ENCODE peak calls at places on chromosomes 6 and 20, in nine cellular contexts. One of them, this sample, is unnamed.
A peak's percentile ranks its signal among the peaks of the same experiment; 100 is the strongest.

GRCh38 chr6:22036267-22036666 is 260.6 kb downstream of the PRL start:
- DNase-seq in GM23338: peak; percentile 81
- DNase-seq in adrenal gland: no peak
- DNase-seq in heart left ventricle: no peak
- DNase-seq in sigmoid colon: no peak
- DNase-seq in psoas muscle: no peak
- DNase-seq in vagina: no peak
- DNase-seq in CD8-positive, alpha-beta T cell: no peak
- DNase-seq in cardiac muscle cell: peak; percentile 6
- DNase-seq in this sample: no peak

GRCh38 chr6:56155634-56156141 is 91.7 kb downstream of the COL21A1 start:
- DNase-seq in sigmoid colon: no peak
- DNase-seq in psoas muscle: no peak
- DNase-seq in adrenal gland: no peak
- DNase-seq in GM23338: no peak
- DNase-seq in cardiac muscle cell: no peak
- DNase-seq in CD8-positive, alpha-beta T cell: no peak
- DNase-seq in heart left ventricle: no peak
- DNase-seq in vagina: no peak
- DNase-seq in this sample: no peak

GRCh38 chr20:23544133-23544532 is 24.2 kb downstream of the CST9L start:
- DNase-seq in cardiac muscle cell: no peak
- DNase-seq in sigmoid colon: no peak
- DNase-seq in psoas muscle: no peak
- DNase-seq in vagina: no peak
- DNase-seq in adrenal gland: no peak
- DNase-seq in CD8-positive, alpha-beta T cell: no peak
- DNase-seq in heart left ventricle: no peak
- DNase-seq in GM23338: no peak
- DNase-seq in this sample: no peak

GRCh38 chr6:153852481-153852880 is 186.6 kb upstream of the OPRM1 start:
- DNase-seq in heart left ventricle: no peak
- DNase-seq in adrenal gland: no peak
- DNase-seq in CD8-positive, alpha-beta T cell: no peak
- DNase-seq in sigmoid colon: no peak
- DNase-seq in vagina: no peak
- DNase-seq in cardiac muscle cell: peak; percentile 21
- DNase-seq in psoas muscle: no peak
- DNase-seq in GM23338: no peak
- DNase-seq in this sample: no peak

GRCh38 chr6:21615504-21615903 is 22.0 kb downstream of the SOX4 start:
- DNase-seq in adrenal gland: no peak
- DNase-seq in GM23338: no peak
- DNase-seq in heart left ventricle: no peak
- DNase-seq in vagina: no peak
- DNase-seq in cardiac muscle cell: peak; percentile 30
- DNase-seq in psoas muscle: no peak
- DNase-seq in sigmoid colon: no peak
- DNase-seq in CD8-positive, alpha-beta T cell: no peak
- DNase-seq in this sample: no peak

GRCh38 chr20:13554706-13555105 is 84.0 kb downstream of the TASP1 start:
- DNase-seq in GM23338: no peak
- DNase-seq in adrenal gland: no peak
- DNase-seq in vagina: no peak
- DNase-seq in sigmoid colon: no peak
- DNase-seq in psoas muscle: no peak
- DNase-seq in heart left ventricle: no peak
- DNase-seq in CD8-positive, alpha-beta T cell: no peak
- DNase-seq in cardiac muscle cell: peak; percentile 10
- DNase-seq in this sample: no peak

GRCh38 chr6:22110042-22110441 is 186.8 kb downstream of the PRL start:
- DNase-seq in GM23338: no peak
- DNase-seq in sigmoid colon: no peak
- DNase-seq in heart left ventricle: no peak
- DNase-seq in adrenal gland: no peak
- DNase-seq in cardiac muscle cell: peak; percentile 6
- DNase-seq in psoas muscle: no peak
- DNase-seq in vagina: no peak
- DNase-seq in CD8-positive, alpha-beta T cell: no peak
- DNase-seq in this sample: no peak

GRCh38 chr6:57267586-57268293 is 45.6 kb upstream of the RAB23 start:
- DNase-seq in adrenal gland: no peak
- DNase-seq in psoas muscle: no peak
- DNase-seq in GM23338: peak; percentile 81
- DNase-seq in heart left ventricle: peak; percentile 33
- DNase-seq in CD8-positive, alpha-beta T cell: peak; percentile 40
- DNase-seq in cardiac muscle cell: peak; percentile 97
- DNase-seq in sigmoid colon: peak; percentile 70
- DNase-seq in vagina: no peak
- DNase-seq in this sample: no peak

GRCh38 chr20:32559753-32560380 is 25.3 kb downstream of the NOL4L start:
- DNase-seq in cardiac muscle cell: no peak
- DNase-seq in psoas muscle: no peak
- DNase-seq in sigmoid colon: no peak
- DNase-seq in CD8-positive, alpha-beta T cell: no peak
- DNase-seq in GM23338: no peak
- DNase-seq in heart left ventricle: no peak
- DNase-seq in adrenal gland: no peak
- DNase-seq in vagina: no peak
- DNase-seq in this sample: no peak

GRCh38 chr6:37513576-37513975 is 13.9 kb upstream of the CCDC167 start:
- DNase-seq in cardiac muscle cell: no peak
- DNase-seq in CD8-positive, alpha-beta T cell: no peak
- DNase-seq in heart left ventricle: no peak
- DNase-seq in GM23338: no peak
- DNase-seq in vagina: no peak
- DNase-seq in psoas muscle: no peak
- DNase-seq in adrenal gland: no peak
- DNase-seq in sigmoid colon: no peak
- DNase-seq in this sample: no peak
- H3K4me1 ChIP-seq in cardiac muscle cell: peaks cover 7% of the 10 kb centered on the region
- H3K4me1 ChIP-seq in CD8-positive, alpha-beta T cell: peaks cover 72% of the 10 kb centered on the region
- H3K4me1 ChIP-seq in heart left ventricle: no peaks in the 10 kb centered on the region
- H3K4me1 ChIP-seq in GM23338: peaks cover 55% of the 10 kb centered on the region
- H3K4me1 ChIP-seq in vagina: peaks cover 21% of the 10 kb centered on the region
- H3K4me1 ChIP-seq in psoas muscle: no peaks in the 10 kb centered on the region
- H3K4me1 ChIP-seq in adrenal gland: peaks cover 9% of the 10 kb centered on the region
- H3K4me1 ChIP-seq in sigmoid colon: peaks cover 13% of the 10 kb centered on the region
- H3K4me1 ChIP-seq in this sample: peaks cover 4% of the 10 kb centered on the region

DNA sequence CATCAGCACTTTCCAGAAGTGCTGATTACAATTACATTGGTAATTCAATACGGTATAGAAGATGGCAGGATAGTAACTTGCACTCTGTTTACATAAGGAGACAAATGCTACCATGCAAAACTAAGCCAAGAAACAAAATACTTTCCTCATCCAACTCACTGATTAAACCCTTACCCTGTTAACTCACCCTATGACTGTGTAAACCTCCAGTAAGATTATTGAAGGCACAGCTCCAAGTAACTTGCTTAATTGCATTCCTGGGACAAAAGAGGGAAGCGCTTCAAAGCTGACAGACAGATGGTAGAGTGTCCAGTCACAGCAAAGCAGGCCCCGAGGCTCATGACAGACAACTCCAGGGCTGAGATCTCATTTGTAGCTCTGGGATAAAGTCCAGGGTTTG is 6.9 kb upstream of the KIF16B start:
- DNase-seq in vagina: no peak
- DNase-seq in cardiac muscle cell: peak; percentile 91
- DNase-seq in adrenal gland: no peak
- DNase-seq in GM23338: no peak
- DNase-seq in heart left ventricle: peak; percentile 36
- DNase-seq in CD8-positive, alpha-beta T cell: no peak
- DNase-seq in sigmoid colon: no peak
- DNase-seq in psoas muscle: no peak
- DNase-seq in this sample: no peak
- H3K27ac ChIP-seq in vagina: no peak overlapping the region
- H3K27ac ChIP-seq in cardiac muscle cell: no peak overlapping the region
- H3K27ac ChIP-seq in adrenal gland: no peak overlapping the region
- H3K27ac ChIP-seq in GM23338: no peak overlapping the region
- H3K27ac ChIP-seq in heart left ventricle: no peak overlapping the region
- H3K27ac ChIP-seq in CD8-positive, alpha-beta T cell: no peak overlapping the region
- H3K27ac ChIP-seq in sigmoid colon: peak overlapping the region; percentile 37
- H3K27ac ChIP-seq in psoas muscle: peak overlapping the region; percentile 62
- H3K27ac ChIP-seq in this sample: no peak overlapping the region

GRCh38 chr6:8549381-8549780 is 114.0 kb upstream of the SLC35B3 start:
- DNase-seq in psoas muscle: no peak
- DNase-seq in GM23338: no peak
- DNase-seq in adrenal gland: no peak
- DNase-seq in CD8-positive, alpha-beta T cell: no peak
- DNase-seq in heart left ventricle: no peak
- DNase-seq in sigmoid colon: no peak
- DNase-seq in cardiac muscle cell: no peak
- DNase-seq in vagina: no peak
- DNase-seq in this sample: no peak
- H3K4me1 ChIP-seq in psoas muscle: no peaks in the 10 kb centered on the region
- H3K4me1 ChIP-seq in GM23338: peaks cover 4% of the 10 kb centered on the region
- H3K4me1 ChIP-seq in adrenal gland: no peaks in the 10 kb centered on the region
- H3K4me1 ChIP-seq in CD8-positive, alpha-beta T cell: no peaks in the 10 kb centered on the region
- H3K4me1 ChIP-seq in heart left ventricle: no peaks in the 10 kb centered on the region
- H3K4me1 ChIP-seq in sigmoid colon: no peaks in the 10 kb centered on the region
- H3K4me1 ChIP-seq in cardiac muscle cell: no peaks in the 10 kb centered on the region
- H3K4me1 ChIP-seq in vagina: no peaks in the 10 kb centered on the region
- H3K4me1 ChIP-seq in this sample: no peaks in the 10 kb centered on the region

GRCh38 chr6:18266524-18266908 is 2.2 kb upstream of the DEK start:
- DNase-seq in CD8-positive, alpha-beta T cell: no peak
- DNase-seq in sigmoid colon: no peak
- DNase-seq in psoas muscle: no peak
- DNase-seq in cardiac muscle cell: no peak
- DNase-seq in GM23338: no peak
- DNase-seq in adrenal gland: no peak
- DNase-seq in vagina: no peak
- DNase-seq in heart left ventricle: no peak
- DNase-seq in this sample: no peak

GRCh38 chr6:18269717-18270116 is 5.4 kb upstream of the DEK start:
- DNase-seq in heart left ventricle: no peak
- DNase-seq in psoas muscle: no peak
- DNase-seq in adrenal gland: no peak
- DNase-seq in vagina: no peak
- DNase-seq in GM23338: no peak
- DNase-seq in cardiac muscle cell: no peak
- DNase-seq in sigmoid colon: no peak
- DNase-seq in CD8-positive, alpha-beta T cell: no peak
- DNase-seq in this sample: no peak

GRCh38 chr6:18265787-18266523 is 1.6 kb upstream of the DEK start:
- DNase-seq in CD8-positive, alpha-beta T cell: no peak
- DNase-seq in heart left ventricle: no peak
- DNase-seq in adrenal gland: no peak
- DNase-seq in sigmoid colon: no peak
- DNase-seq in vagina: no peak
- DNase-seq in cardiac muscle cell: no peak
- DNase-seq in psoas muscle: no peak
- DNase-seq in GM23338: no peak
- DNase-seq in this sample: no peak

GRCh38 chr6:18270216-18270615 is 5.9 kb upstream of the DEK start:
- DNase-seq in psoas muscle: no peak
- DNase-seq in adrenal gland: no peak
- DNase-seq in cardiac muscle cell: no peak
- DNase-seq in sigmoid colon: no peak
- DNase-seq in CD8-positive, alpha-beta T cell: no peak
- DNase-seq in heart left ventricle: no peak
- DNase-seq in GM23338: no peak
- DNase-seq in vagina: no peak
- DNase-seq in this sample: no peak

DNA sequence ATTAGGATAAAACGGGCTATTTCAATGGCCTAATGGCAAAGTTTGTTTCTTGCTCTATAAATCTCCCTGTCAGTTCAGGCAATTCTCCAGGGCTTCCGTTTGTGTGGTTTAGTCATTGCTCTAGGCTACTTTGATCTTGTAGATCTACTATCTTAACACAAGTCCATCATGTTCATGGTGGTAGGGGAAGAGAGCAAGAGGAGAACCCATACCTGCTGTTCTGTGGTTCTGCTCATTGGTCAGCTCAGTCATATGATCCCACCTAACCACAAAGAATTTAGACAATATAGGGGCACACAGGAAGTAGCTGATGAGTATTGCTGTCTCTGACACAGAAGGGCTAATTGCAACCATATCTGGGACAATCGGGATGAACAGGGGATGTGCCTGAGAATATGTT is 4.9 kb upstream of the DEK start:
- DNase-seq in GM23338: no peak
- DNase-seq in CD8-positive, alpha-beta T cell: no peak
- DNase-seq in psoas muscle: no peak
- DNase-seq in vagina: no peak
- DNase-seq in heart left ventricle: no peak
- DNase-seq in adrenal gland: peak; percentile 46
- DNase-seq in sigmoid colon: no peak
- DNase-seq in cardiac muscle cell: peak; percentile 4
- DNase-seq in this sample: no peak
- H3K27ac ChIP-seq in GM23338: no peak overlapping the region
- H3K27ac ChIP-seq in CD8-positive, alpha-beta T cell: no peak overlapping the region
- H3K27ac ChIP-seq in psoas muscle: peak overlapping the region; percentile 21
- H3K27ac ChIP-seq in vagina: no peak overlapping the region
- H3K27ac ChIP-seq in heart left ventricle: no peak overlapping the region
- H3K27ac ChIP-seq in adrenal gland: no peak overlapping the region
- H3K27ac ChIP-seq in sigmoid colon: no peak overlapping the region
- H3K27ac ChIP-seq in cardiac muscle cell: no peak overlapping the region
- H3K27ac ChIP-seq in this sample: no peak overlapping the region

DNA sequence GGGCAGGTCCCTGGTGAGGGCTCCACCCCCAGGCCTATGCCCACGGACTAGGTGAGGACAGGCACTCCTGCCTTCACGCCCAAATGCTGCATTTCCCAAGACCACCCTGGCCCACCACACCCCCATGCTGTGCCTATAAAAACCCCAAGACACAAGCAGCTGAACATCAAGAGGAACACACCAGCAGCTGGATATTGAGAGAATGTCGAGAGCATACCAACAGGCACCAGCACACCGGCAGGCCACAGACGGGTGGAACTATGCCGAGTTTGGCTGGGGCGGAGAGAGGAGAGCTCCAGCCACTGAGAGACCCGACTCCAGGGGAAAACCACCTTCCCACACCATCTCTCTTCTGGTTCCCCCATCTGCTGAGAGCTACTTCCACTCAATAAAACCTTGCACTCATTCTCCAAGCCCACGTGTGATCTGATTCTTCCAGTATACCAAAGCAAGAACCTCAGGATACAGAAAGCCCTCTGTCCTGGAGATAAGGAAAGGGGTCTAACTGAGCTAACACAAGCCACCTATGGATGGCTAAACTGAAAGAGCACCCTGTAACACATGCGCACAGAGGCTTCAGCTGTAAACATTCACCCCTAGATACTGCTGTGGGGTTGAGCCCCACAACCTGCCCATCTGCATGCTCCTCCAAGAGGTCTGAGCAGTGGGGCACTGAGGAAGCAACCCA is 316.2 kb downstream of the FOXC1 start:
- DNase-seq in vagina: no peak
- DNase-seq in GM23338: no peak
- DNase-seq in sigmoid colon: no peak
- DNase-seq in psoas muscle: no peak
- DNase-seq in adrenal gland: no peak
- DNase-seq in CD8-positive, alpha-beta T cell: no peak
- DNase-seq in heart left ventricle: no peak
- DNase-seq in cardiac muscle cell: no peak
- DNase-seq in this sample: no peak
- H3K4me1 ChIP-seq in vagina: no peaks in the 10 kb centered on the region
- H3K4me1 ChIP-seq in GM23338: no peaks in the 10 kb centered on the region
- H3K4me1 ChIP-seq in sigmoid colon: no peaks in the 10 kb centered on the region
- H3K4me1 ChIP-seq in psoas muscle: no peaks in the 10 kb centered on the region
- H3K4me1 ChIP-seq in adrenal gland: no peaks in the 10 kb centered on the region
- H3K4me1 ChIP-seq in CD8-positive, alpha-beta T cell: no peaks in the 10 kb centered on the region
- H3K4me1 ChIP-seq in heart left ventricle: no peaks in the 10 kb centered on the region
- H3K4me1 ChIP-seq in cardiac muscle cell: no peaks in the 10 kb centered on the region
- H3K4me1 ChIP-seq in this sample: peaks cover 12% of the 10 kb centered on the region

GRCh38 chr20:3412600-3413392 is 5.3 kb upstream of the DNAAF9 start:
- DNase-seq in vagina: no peak
- DNase-seq in adrenal gland: no peak
- DNase-seq in GM23338: no peak
- DNase-seq in cardiac muscle cell: no peak
- DNase-seq in sigmoid colon: no peak
- DNase-seq in psoas muscle: no peak
- DNase-seq in heart left ventricle: no peak
- DNase-seq in CD8-positive, alpha-beta T cell: no peak
- DNase-seq in this sample: no peak
- H3K27ac ChIP-seq in vagina: no peak overlapping the region
- H3K27ac ChIP-seq in adrenal gland: no peak overlapping the region
- H3K27ac ChIP-seq in GM23338: no peak overlapping the region
- H3K27ac ChIP-seq in cardiac muscle cell: no peak overlapping the region
- H3K27ac ChIP-seq in sigmoid colon: no peak overlapping the region
- H3K27ac ChIP-seq in psoas muscle: no peak overlapping the region
- H3K27ac ChIP-seq in heart left ventricle: no peak overlapping the region
- H3K27ac ChIP-seq in CD8-positive, alpha-beta T cell: no peak overlapping the region
- H3K27ac ChIP-seq in this sample: no peak overlapping the region